ENCODE peak calls at places on chromosomes 4 and X, in eight cellular contexts. One of them, this sample, is unnamed.

GRCh38 chrX:9862953-9863352 is 76.7 kb downstream of the SHROOM2 start:
- DNase-seq in CD4-positive, alpha-beta T cell: no peak
- DNase-seq in suprapubic skin: no peak
- DNase-seq in heart right ventricle: no peak
- DNase-seq in SK-N-SH: no peak
- DNase-seq in fibroblast of the aortic adventitia: no peak
- DNase-seq in AG10803: no peak
- DNase-seq in astrocyte: no peak
- DNase-seq in this sample: no peak

GRCh38 chr4:148184922-148185321 is 257.3 kb downstream of the NR3C2 start:
- DNase-seq in astrocyte: no peak
- DNase-seq in heart right ventricle: no peak
- DNase-seq in AG10803: no peak
- DNase-seq in fibroblast of the aortic adventitia: no peak
- DNase-seq in suprapubic skin: no peak
- DNase-seq in SK-N-SH: no peak
- DNase-seq in CD4-positive, alpha-beta T cell: no peak
- DNase-seq in this sample: no peak

GRCh38 chr4:13917010-13917409 is 289.5 kb upstream of the BOD1L1 start:
- DNase-seq in suprapubic skin: no peak
- DNase-seq in fibroblast of the aortic adventitia: peak; percentile 69
- DNase-seq in CD4-positive, alpha-beta T cell: no peak
- DNase-seq in AG10803: peak; percentile 94
- DNase-seq in SK-N-SH: no peak
- DNase-seq in astrocyte: peak; percentile 58
- DNase-seq in heart right ventricle: no peak
- DNase-seq in this sample: peak; percentile 47

GRCh38 chrX:131067216-131067615 is 9.1 kb downstream of the ARHGAP36 start:
- DNase-seq in SK-N-SH: no peak
- DNase-seq in fibroblast of the aortic adventitia: no peak
- DNase-seq in suprapubic skin: no peak
- DNase-seq in astrocyte: no peak
- DNase-seq in heart right ventricle: no peak
- DNase-seq in CD4-positive, alpha-beta T cell: no peak
- DNase-seq in AG10803: no peak
- DNase-seq in this sample: no peak

GRCh38 chr4:25892796-25893195 is 21.2 kb upstream of the SMIM20 start:
- DNase-seq in heart right ventricle: peak; percentile 20
- DNase-seq in astrocyte: no peak
- DNase-seq in fibroblast of the aortic adventitia: no peak
- DNase-seq in SK-N-SH: no peak
- DNase-seq in suprapubic skin: no peak
- DNase-seq in CD4-positive, alpha-beta T cell: no peak
- DNase-seq in AG10803: no peak
- DNase-seq in this sample: no peak

GRCh38 chrX:76454456-76454927 is 27.0 kb downstream of the MAGEE1 start:
- DNase-seq in CD4-positive, alpha-beta T cell: no peak
- DNase-seq in fibroblast of the aortic adventitia: peak; percentile 39
- DNase-seq in suprapubic skin: no peak
- DNase-seq in astrocyte: no peak
- DNase-seq in AG10803: peak; percentile 17
- DNase-seq in SK-N-SH: peak; percentile 6
- DNase-seq in heart right ventricle: no peak
- DNase-seq in this sample: peak; percentile 2

GRCh38 chr4:98467627-98468072 is 190.8 kb downstream of the TSPAN5 start:
- DNase-seq in AG10803: peak; percentile 93
- DNase-seq in fibroblast of the aortic adventitia: peak; percentile 94
- DNase-seq in SK-N-SH: peak; percentile 74
- DNase-seq in CD4-positive, alpha-beta T cell: peak; percentile 57
- DNase-seq in suprapubic skin: peak; percentile 79
- DNase-seq in heart right ventricle: peak; percentile 77
- DNase-seq in astrocyte: peak; percentile 86
- DNase-seq in this sample: peak; percentile 95

GRCh38 chr4:180058731-180059215 is 2184.4 kb upstream of the TENM3 start:
- DNase-seq in suprapubic skin: no peak
- DNase-seq in CD4-positive, alpha-beta T cell: no peak
- DNase-seq in SK-N-SH: peak; percentile 63
- DNase-seq in fibroblast of the aortic adventitia: peak; percentile 14
- DNase-seq in AG10803: peak; percentile 12
- DNase-seq in heart right ventricle: peak; percentile 5
- DNase-seq in astrocyte: peak; percentile 56
- DNase-seq in this sample: peak; percentile 7

GRCh38 chr4:151563194-151563593 is 154.2 kb downstream of the FHIP1A start:
- DNase-seq in fibroblast of the aortic adventitia: no peak
- DNase-seq in suprapubic skin: no peak
- DNase-seq in AG10803: no peak
- DNase-seq in heart right ventricle: no peak
- DNase-seq in astrocyte: peak; percentile 31
- DNase-seq in SK-N-SH: no peak
- DNase-seq in CD4-positive, alpha-beta T cell: no peak
- DNase-seq in this sample: no peak

GRCh38 chr4:947491-947971 is 15.3 kb downstream of the TMEM175 start:
- DNase-seq in heart right ventricle: no peak
- DNase-seq in fibroblast of the aortic adventitia: no peak
- DNase-seq in CD4-positive, alpha-beta T cell: no peak
- DNase-seq in AG10803: no peak
- DNase-seq in suprapubic skin: peak; percentile 72
- DNase-seq in SK-N-SH: peak; percentile 31
- DNase-seq in astrocyte: no peak
- DNase-seq in this sample: no peak

GRCh38 chr4:122531038-122531437 is 74.5 kb upstream of the IL2 start:
- DNase-seq in astrocyte: no peak
- DNase-seq in fibroblast of the aortic adventitia: no peak
- DNase-seq in SK-N-SH: no peak
- DNase-seq in CD4-positive, alpha-beta T cell: no peak
- DNase-seq in suprapubic skin: no peak
- DNase-seq in AG10803: no peak
- DNase-seq in heart right ventricle: no peak
- DNase-seq in this sample: no peak

GRCh38 chr4:152308925-152309324 is 227.0 kb downstream of the FBXW7 start:
- DNase-seq in AG10803: no peak
- DNase-seq in fibroblast of the aortic adventitia: no peak
- DNase-seq in suprapubic skin: no peak
- DNase-seq in heart right ventricle: no peak
- DNase-seq in CD4-positive, alpha-beta T cell: no peak
- DNase-seq in astrocyte: no peak
- DNase-seq in SK-N-SH: peak; percentile 21
- DNase-seq in this sample: no peak

GRCh38 chrX:153624196-153625091 is 22.6 kb upstream of the DUSP9 start:
- DNase-seq in CD4-positive, alpha-beta T cell: no peak
- DNase-seq in SK-N-SH: no peak
- DNase-seq in fibroblast of the aortic adventitia: no peak
- DNase-seq in astrocyte: no peak
- DNase-seq in heart right ventricle: no peak
- DNase-seq in suprapubic skin: no peak
- DNase-seq in AG10803: no peak
- DNase-seq in this sample: no peak

GRCh38 chrX:20455001-20455400 is 188.3 kb upstream of the RPS6KA3 start:
- DNase-seq in CD4-positive, alpha-beta T cell: no peak
- DNase-seq in AG10803: peak; percentile 13
- DNase-seq in fibroblast of the aortic adventitia: no peak
- DNase-seq in suprapubic skin: no peak
- DNase-seq in SK-N-SH: no peak
- DNase-seq in heart right ventricle: no peak
- DNase-seq in astrocyte: no peak
- DNase-seq in this sample: peak; percentile 0

GRCh38 chr4:22410645-22411247 is 105.1 kb downstream of the ADGRA3 start:
- DNase-seq in suprapubic skin: no peak
- DNase-seq in astrocyte: no peak
- DNase-seq in SK-N-SH: no peak
- DNase-seq in CD4-positive, alpha-beta T cell: no peak
- DNase-seq in heart right ventricle: no peak
- DNase-seq in AG10803: peak; percentile 17
- DNase-seq in fibroblast of the aortic adventitia: peak; percentile 48
- DNase-seq in this sample: peak; percentile 36

GRCh38 chrX:40073439-40074054 is 24.2 kb downstream of the BCOR start:
- DNase-seq in astrocyte: no peak
- DNase-seq in fibroblast of the aortic adventitia: no peak
- DNase-seq in heart right ventricle: no peak
- DNase-seq in AG10803: no peak
- DNase-seq in CD4-positive, alpha-beta T cell: no peak
- DNase-seq in SK-N-SH: no peak
- DNase-seq in suprapubic skin: no peak
- DNase-seq in this sample: no peak

GRCh38 chrX:147958316-147958715 is 22.8 kb upstream of the FMR1NB start:
- DNase-seq in fibroblast of the aortic adventitia: peak; percentile 7
- DNase-seq in astrocyte: peak; percentile 52
- DNase-seq in AG10803: peak; percentile 82
- DNase-seq in CD4-positive, alpha-beta T cell: no peak
- DNase-seq in suprapubic skin: no peak
- DNase-seq in SK-N-SH: no peak
- DNase-seq in heart right ventricle: no peak
- DNase-seq in this sample: peak; percentile 30

GRCh38 chrX:152138388-152138784 is at the start of gene MAGEA10:
- DNase-seq in heart right ventricle: no peak
- DNase-seq in suprapubic skin: no peak
- DNase-seq in SK-N-SH: no peak
- DNase-seq in fibroblast of the aortic adventitia: no peak
- DNase-seq in CD4-positive, alpha-beta T cell: no peak
- DNase-seq in astrocyte: no peak
- DNase-seq in AG10803: no peak
- DNase-seq in this sample: no peak

GRCh38 chr4:48949518-48950207 is 36.4 kb upstream of the CWH43 start:
- DNase-seq in fibroblast of the aortic adventitia: peak; percentile 62
- DNase-seq in SK-N-SH: no peak
- DNase-seq in suprapubic skin: no peak
- DNase-seq in AG10803: peak; percentile 89
- DNase-seq in astrocyte: no peak
- DNase-seq in heart right ventricle: no peak
- DNase-seq in CD4-positive, alpha-beta T cell: no peak
- DNase-seq in this sample: no peak

GRCh38 chr4:166726832-166727231 is 507.5 kb downstream of the SPOCK3 start:
- DNase-seq in suprapubic skin: no peak
- DNase-seq in astrocyte: no peak
- DNase-seq in fibroblast of the aortic adventitia: no peak
- DNase-seq in heart right ventricle: no peak
- DNase-seq in CD4-positive, alpha-beta T cell: no peak
- DNase-seq in AG10803: no peak
- DNase-seq in SK-N-SH: no peak
- DNase-seq in this sample: no peak

DNA sequence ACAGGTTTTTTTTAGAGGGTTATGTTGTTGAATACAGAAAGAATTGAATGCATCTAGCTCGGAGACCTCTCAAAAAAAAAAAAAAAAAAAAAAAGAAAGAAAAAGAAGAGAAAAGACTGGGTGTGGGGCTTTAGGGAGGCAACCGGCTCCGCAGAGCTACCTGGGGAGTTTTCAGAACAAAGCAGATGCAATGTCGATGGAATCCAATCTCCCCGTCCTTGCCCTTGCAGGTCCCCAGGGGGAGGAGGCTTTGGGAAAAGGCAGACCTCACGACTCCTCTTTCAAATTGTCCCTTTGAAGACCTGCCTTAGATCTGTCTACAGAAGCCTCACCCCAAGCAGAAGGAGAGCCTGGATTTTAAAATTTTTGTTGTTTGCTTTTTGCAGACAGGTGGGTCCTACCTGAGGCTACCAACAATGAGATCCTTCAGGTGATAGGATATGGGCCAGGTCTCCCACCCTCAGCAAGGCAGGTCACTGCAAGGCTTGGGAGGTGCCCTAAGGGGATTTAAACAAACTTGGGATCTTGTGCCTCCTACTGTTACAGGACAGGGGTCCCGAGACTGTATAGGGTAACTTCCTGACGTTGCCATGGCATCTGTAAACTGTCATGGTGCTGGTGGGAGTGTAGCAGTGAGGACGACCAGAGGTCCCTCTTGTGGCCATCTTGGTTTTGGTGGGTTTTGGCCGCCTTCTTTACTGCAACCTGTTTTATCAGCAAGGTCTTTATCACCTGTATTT is 75.2 kb upstream of the PRKX start:
- DNase-seq in suprapubic skin: no peak
- DNase-seq in CD4-positive, alpha-beta T cell: peak; percentile 6
- DNase-seq in fibroblast of the aortic adventitia: no peak
- DNase-seq in astrocyte: no peak
- DNase-seq in AG10803: no peak
- DNase-seq in SK-N-SH: no peak
- DNase-seq in heart right ventricle: no peak
- DNase-seq in this sample: no peak
- TF ChIP-seq CTCF in suprapubic skin: no peak
- TF ChIP-seq CTCF in CD4-positive, alpha-beta T cell: no peak
- TF ChIP-seq CTCF in fibroblast of the aortic adventitia: no peak
- TF ChIP-seq CTCF in astrocyte: no peak
- TF ChIP-seq CTCF in AG10803: no peak
- TF ChIP-seq CTCF in SK-N-SH: no peak
- TF ChIP-seq CTCF in heart right ventricle: no peak
- TF ChIP-seq CTCF in this sample: no peak

DNA sequence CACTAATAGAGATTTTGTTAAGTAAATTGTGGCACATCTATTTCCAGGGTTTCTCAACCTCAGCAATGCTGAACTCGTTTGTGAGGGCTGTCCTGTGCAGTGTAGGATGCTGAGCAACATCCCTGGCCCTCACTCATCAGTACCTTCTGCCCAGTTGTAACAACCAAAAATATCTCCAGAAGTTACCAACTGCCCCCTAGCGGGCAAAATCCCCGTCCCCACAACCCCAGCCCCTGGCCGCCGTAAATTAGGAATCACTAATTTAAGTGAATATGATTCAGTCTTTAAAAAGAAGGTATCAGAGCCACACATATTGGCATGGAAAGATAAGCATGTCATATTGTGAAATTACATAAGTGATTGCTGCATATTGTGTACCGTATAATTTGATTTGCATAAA is 123.4 kb downstream of the ASB9 start:
- DNase-seq in CD4-positive, alpha-beta T cell: no peak
- DNase-seq in suprapubic skin: no peak
- DNase-seq in astrocyte: no peak
- DNase-seq in SK-N-SH: peak; percentile 22
- DNase-seq in heart right ventricle: no peak
- DNase-seq in fibroblast of the aortic adventitia: peak; percentile 9
- DNase-seq in AG10803: peak; percentile 5
- DNase-seq in this sample: peak; percentile 10
- TF ChIP-seq CTCF in CD4-positive, alpha-beta T cell: peak; percentile 27
- TF ChIP-seq CTCF in suprapubic skin: no peak
- TF ChIP-seq CTCF in astrocyte: peak; percentile 11
- TF ChIP-seq CTCF in SK-N-SH: peak; percentile 67
- TF ChIP-seq CTCF in heart right ventricle: peak; percentile 21
- TF ChIP-seq CTCF in fibroblast of the aortic adventitia: peak; percentile 43
- TF ChIP-seq CTCF in AG10803: peak; percentile 39
- TF ChIP-seq CTCF in this sample: peak; percentile 35

GRCh38 chr4:2330119-2331042 is 68.5 kb upstream of the MXD4 start:
- DNase-seq in suprapubic skin: peak; percentile 74
- DNase-seq in SK-N-SH: no peak
- DNase-seq in astrocyte: peak; percentile 94
- DNase-seq in fibroblast of the aortic adventitia: peak; percentile 94
- DNase-seq in heart right ventricle: no peak
- DNase-seq in AG10803: peak; percentile 88
- DNase-seq in CD4-positive, alpha-beta T cell: no peak
- DNase-seq in this sample: peak; percentile 93
- TF ChIP-seq CTCF in suprapubic skin: no peak
- TF ChIP-seq CTCF in SK-N-SH: no peak
- TF ChIP-seq CTCF in astrocyte: no peak
- TF ChIP-seq CTCF in fibroblast of the aortic adventitia: peak; percentile 31
- TF ChIP-seq CTCF in heart right ventricle: no peak
- TF ChIP-seq CTCF in AG10803: peak; percentile 18
- TF ChIP-seq CTCF in CD4-positive, alpha-beta T cell: no peak
- TF ChIP-seq CTCF in this sample: peak; percentile 16

DNA sequence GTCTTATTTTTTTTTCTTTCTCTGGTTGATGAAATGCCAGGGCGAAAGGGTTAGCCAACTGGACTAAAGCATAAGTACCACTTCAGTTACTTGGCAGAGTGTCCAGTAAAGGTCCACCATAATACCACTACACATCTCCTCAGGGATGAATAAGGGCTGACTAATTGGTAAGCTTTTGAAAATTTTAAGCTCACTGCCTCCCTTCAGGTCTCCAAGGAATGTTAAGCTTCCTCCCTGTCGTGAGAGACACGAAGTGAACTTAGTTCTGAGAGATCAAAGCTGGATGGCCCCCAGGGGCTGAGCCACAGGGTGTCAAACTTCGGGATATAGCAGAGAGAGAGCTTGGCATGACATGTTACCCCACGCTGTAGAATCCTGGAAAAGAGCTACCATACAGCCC is 111.4 kb downstream of the VSIG4 start:
- DNase-seq in SK-N-SH: no peak
- DNase-seq in fibroblast of the aortic adventitia: no peak
- DNase-seq in astrocyte: no peak
- DNase-seq in AG10803: no peak
- DNase-seq in suprapubic skin: no peak
- DNase-seq in heart right ventricle: no peak
- DNase-seq in CD4-positive, alpha-beta T cell: no peak
- DNase-seq in this sample: no peak
- TF ChIP-seq CTCF in SK-N-SH: no peak
- TF ChIP-seq CTCF in fibroblast of the aortic adventitia: no peak
- TF ChIP-seq CTCF in astrocyte: no peak
- TF ChIP-seq CTCF in AG10803: no peak
- TF ChIP-seq CTCF in suprapubic skin: no peak
- TF ChIP-seq CTCF in heart right ventricle: no peak
- TF ChIP-seq CTCF in CD4-positive, alpha-beta T cell: no peak
- TF ChIP-seq CTCF in this sample: no peak